ENCODE peak calls at places on chromosome 11, in five cellular contexts. One of them, this sample, is unnamed.

GRCh38 chr11:844693-845644 is 2.3 kb downstream of the TSPAN4 start:
- DNase-seq in WTC11: peak
- DNase-seq in H1: peak
- DNase-seq in HepG2: peak
- DNase-seq in K562: peak
- DNase-seq in this sample: no peak

GRCh38 chr11:13216019-13217006 is 61.3 kb upstream of the BMAL1 start:
- DNase-seq in WTC11: peak
- DNase-seq in H1: peak
- DNase-seq in HepG2: peak
- DNase-seq in K562: no peak
- DNase-seq in this sample: no peak

GRCh38 chr11:35303596-35304392 is 115.6 kb downstream of the SLC1A2 start:
- DNase-seq in WTC11: no peak
- DNase-seq in H1: no peak
- DNase-seq in HepG2: peak
- DNase-seq in K562: no peak
- DNase-seq in this sample: no peak

GRCh38 chr11:129144256-129144655 is 47.9 kb downstream of the ARHGAP32 start:
- DNase-seq in WTC11: no peak
- DNase-seq in H1: no peak
- DNase-seq in HepG2: no peak
- DNase-seq in K562: no peak
- DNase-seq in this sample: no peak

GRCh38 chr11:85810871-85811611 is at the start of gene SYTL2:
- DNase-seq in WTC11: peak
- DNase-seq in H1: peak
- DNase-seq in HepG2: peak
- DNase-seq in K562: peak
- DNase-seq in this sample: no peak

GRCh38 chr11:9277176-9277575 is 12.0 kb upstream of the DENND5A start:
- DNase-seq in WTC11: no peak
- DNase-seq in H1: no peak
- DNase-seq in HepG2: no peak
- DNase-seq in K562: no peak
- DNase-seq in this sample: no peak

GRCh38 chr11:72766152-72766902 is 14.1 kb upstream of the ARAP1 start:
- DNase-seq in WTC11: no peak
- DNase-seq in H1: no peak
- DNase-seq in HepG2: peak
- DNase-seq in K562: no peak
- DNase-seq in this sample: no peak

GRCh38 chr11:85937838-85938237 is 82.7 kb downstream of the CCDC83 start:
- DNase-seq in WTC11: no peak
- DNase-seq in H1: no peak
- DNase-seq in HepG2: no peak
- DNase-seq in K562: no peak
- DNase-seq in this sample: no peak

GRCh38 chr11:121889168-121889567 is 226.8 kb downstream of the BLID start:
- DNase-seq in WTC11: no peak
- DNase-seq in H1: no peak
- DNase-seq in HepG2: no peak
- DNase-seq in K562: no peak
- DNase-seq in this sample: no peak

GRCh38 chr11:128522943-128523518 is 64.3 kb downstream of the ETS1 start:
- DNase-seq in WTC11: no peak
- DNase-seq in H1: no peak
- DNase-seq in HepG2: no peak
- DNase-seq in K562: no peak
- DNase-seq in this sample: no peak

GRCh38 chr11:74269161-74269809 is 42.2 kb downstream of the P4HA3 start:
- DNase-seq in WTC11: no peak
- DNase-seq in H1: no peak
- DNase-seq in HepG2: no peak
- DNase-seq in K562: no peak
- DNase-seq in this sample: no peak

GRCh38 chr11:118792642-118793124 is 1.7 kb upstream of the DDX6 start:
- DNase-seq in WTC11: peak
- DNase-seq in H1: peak
- DNase-seq in HepG2: peak
- DNase-seq in K562: peak
- DNase-seq in this sample: peak

GRCh38 chr11:47477323-47477722 is 28.4 kb upstream of the RAPSN start:
- DNase-seq in WTC11: no peak
- DNase-seq in H1: no peak
- DNase-seq in HepG2: no peak
- DNase-seq in K562: no peak
- DNase-seq in this sample: no peak

GRCh38 chr11:68684385-68685356 is at the start of gene GAL:
- DNase-seq in WTC11: peak
- DNase-seq in H1: no peak
- DNase-seq in HepG2: no peak
- DNase-seq in K562: peak
- DNase-seq in this sample: no peak

GRCh38 chr11:110587972-110588371 is 124.3 kb downstream of the ARHGAP20 start:
- DNase-seq in WTC11: no peak
- DNase-seq in H1: no peak
- DNase-seq in HepG2: no peak
- DNase-seq in K562: no peak
- DNase-seq in this sample: no peak
- TF ChIP-seq CTCF in WTC11: no peak
- TF ChIP-seq CTCF in H1: no peak
- TF ChIP-seq CTCF in HepG2: no peak
- TF ChIP-seq CTCF in K562: no peak
- TF ChIP-seq CTCF in this sample: no peak

GRCh38 chr11:14902650-14903350 is 10.8 kb upstream of the CYP2R1 start:
- DNase-seq in WTC11: no peak
- DNase-seq in H1: no peak
- DNase-seq in HepG2: no peak
- DNase-seq in K562: no peak
- DNase-seq in this sample: no peak

GRCh38 chr11:14907411-14908213 is 15.6 kb upstream of the CYP2R1 start:
- DNase-seq in WTC11: peak
- DNase-seq in H1: peak
- DNase-seq in HepG2: peak
- DNase-seq in K562: peak
- DNase-seq in this sample: no peak

GRCh38 chr11:14906614-14907392 is 14.8 kb upstream of the CYP2R1 start:
- DNase-seq in WTC11: no peak
- DNase-seq in H1: no peak
- DNase-seq in HepG2: no peak
- DNase-seq in K562: no peak
- DNase-seq in this sample: no peak

GRCh38 chr11:14905104-14906033 is 13.3 kb upstream of the CYP2R1 start:
- DNase-seq in WTC11: peak
- DNase-seq in H1: peak
- DNase-seq in HepG2: no peak
- DNase-seq in K562: no peak
- DNase-seq in this sample: no peak

DNA sequence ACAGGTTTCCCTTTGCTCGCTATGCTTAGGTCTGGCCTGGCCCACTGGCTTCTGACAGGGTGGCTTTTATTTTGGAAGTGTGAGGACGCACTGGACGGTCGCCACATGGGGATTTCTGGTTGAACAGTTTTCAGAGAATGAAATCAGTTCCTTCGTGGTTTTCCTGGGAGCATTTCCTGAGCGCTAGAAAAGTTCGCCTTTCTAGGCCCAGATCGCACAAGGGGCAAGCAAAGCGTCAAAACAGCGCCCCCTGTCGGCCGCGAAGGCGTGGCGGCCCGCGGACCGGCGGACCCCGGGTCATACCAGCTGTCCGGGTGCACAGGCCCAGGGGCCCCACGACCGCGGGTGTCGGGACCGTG is 12.7 kb upstream of the CYP2R1 start:
- DNase-seq in WTC11: peak
- DNase-seq in H1: peak
- DNase-seq in HepG2: no peak
- DNase-seq in K562: peak
- DNase-seq in this sample: no peak
- TF ChIP-seq ATF2 in WTC11: no peak
- TF ChIP-seq ATF2 in H1: no peak
- TF ChIP-seq ATF2 in HepG2: no peak
- TF ChIP-seq ATF2 in K562: no peak
- TF ChIP-seq ATF2 in this sample: no peak

GRCh38 chr11:18203723-18204122 is 31.1 kb downstream of the MRGPRX4 start:
- DNase-seq in WTC11: peak
- DNase-seq in H1: peak
- DNase-seq in HepG2: peak
- DNase-seq in K562: peak
- DNase-seq in this sample: no peak
- TF ChIP-seq CTCF in WTC11: peak
- TF ChIP-seq CTCF in H1: peak
- TF ChIP-seq CTCF in HepG2: peak
- TF ChIP-seq CTCF in K562: peak
- TF ChIP-seq CTCF in this sample: peak

GRCh38 chr11:123430736-123431356 is 777 bp downstream of the GRAMD1B start:
- DNase-seq in WTC11: peak
- DNase-seq in H1: peak
- DNase-seq in HepG2: no peak
- DNase-seq in K562: no peak
- DNase-seq in this sample: no peak
- TF ChIP-seq ATF2 in WTC11: no peak
- TF ChIP-seq ATF2 in H1: no peak
- TF ChIP-seq ATF2 in HepG2: no peak
- TF ChIP-seq ATF2 in K562: no peak
- TF ChIP-seq ATF2 in this sample: no peak

GRCh38 chr11:133157180-133157579 is 375.1 kb downstream of the OPCML start:
- DNase-seq in WTC11: peak
- DNase-seq in H1: no peak
- DNase-seq in HepG2: no peak
- DNase-seq in K562: no peak
- DNase-seq in this sample: no peak
- TF ChIP-seq CTCF in WTC11: no peak
- TF ChIP-seq CTCF in H1: peak
- TF ChIP-seq CTCF in HepG2: no peak
- TF ChIP-seq CTCF in K562: no peak
- TF ChIP-seq CTCF in this sample: no peak

This sample was measured in GM12878.